ENCODE peak calls at places on chromosomes 4 and X, in ten cellular contexts. T is GM12865; C is Calu3; P is cardiac fibroblast; B is HL-60; N is lower lobe of right lung; U is CD4-positive, alpha-beta T cell; H is fibroblast of pulmonary artery; D is lower leg skin; F is H9. V is an unnamed sample.

GRCh38 chr4:71732066-71732465 is 51.8 kb downstream of the GC start:
- DNase-seq in N (no peak), D (no peak), H (no peak), T (no peak), C (no peak), B (no peak), U (no peak), F (no peak), P (no peak), V (no peak)

GRCh38 chr4:88003261-88003660 is 4.2 kb upstream of the PKD2 start:
- DNase-seq in U (no peak), F (no peak), T (no peak), D (no peak), C (no peak), P (no peak), B (no peak), H (no peak), N (no peak), V (no peak)

GRCh38 chrX:100635989-100636320 is 651 bp downstream of the TSPAN6 start:
- DNase-seq in H (no peak), F (no peak), C (no peak), B (no peak), T (no peak), D (no peak), U (no peak), P (no peak), N (no peak), V (no peak)

GRCh38 chr4:47209833-47210232 is 178.5 kb downstream of the GABRB1 start:
- DNase-seq in T (no peak), D (no peak), H (peak), B (no peak), U (no peak), F (no peak), N (no peak), C (no peak), P (peak), V (no peak)

GRCh38 chr4:166816901-166817300 is 417.4 kb downstream of the SPOCK3 start:
- DNase-seq in F (no peak), T (no peak), H (peak), U (no peak), C (no peak), P (no peak), B (no peak), D (no peak), N (no peak), V (no peak)

GRCh38 chr4:89021062-89021461 is 35.9 kb downstream of the FAM13A start:
- DNase-seq in B (no peak), N (no peak), P (no peak), D (no peak), U (no peak), T (no peak), C (no peak), H (no peak), F (no peak), V (no peak)

GRCh38 chr4:22986881-22987280 is 294.1 kb downstream of the GBA3 start:
- DNase-seq in C (no peak), H (no peak), T (no peak), U (no peak), B (no peak), D (no peak), N (no peak), F (no peak), P (no peak), V (no peak)

GRCh38 chr4:84971319-84971932 is 4.9 kb upstream of the WDFY3 start:
- DNase-seq in T (peak), H (peak), N (no peak), B (no peak), U (no peak), F (no peak), D (no peak), C (no peak), P (peak), V (no peak)

GRCh38 chr4:116439330-116439729 is 646.0 kb downstream of the TRAM1L1 start:
- DNase-seq in C (no peak), U (no peak), F (no peak), P (no peak), H (no peak), B (no peak), D (no peak), N (no peak), T (no peak), V (no peak)

GRCh38 chr4:129240816-129241215 is 144.9 kb downstream of the C4orf33 start:
- DNase-seq in U (no peak), D (no peak), N (no peak), H (no peak), C (peak), T (no peak), F (no peak), B (no peak), P (no peak), V (no peak)

GRCh38 chrX:19990225-19990518 is 689 bp downstream of the BCLAF3 start:
- DNase-seq in H (no peak), U (no peak), D (no peak), F (no peak), T (no peak), P (no peak), C (no peak), B (peak), N (no peak), V (no peak)

GRCh38 chrX:115898382-115899001 is 272.1 kb upstream of the AGTR2 start:
- DNase-seq in C (no peak), B (peak), P (no peak), U (peak), F (peak), T (peak), H (no peak), N (no peak), D (no peak), V (peak)

GRCh38 chr4:123378794-123379193 is 17.8 kb upstream of the SPRY1 start:
- DNase-seq in U (no peak), C (no peak), F (peak), B (no peak), P (no peak), T (no peak), D (no peak), H (no peak), N (no peak), V (no peak)

GRCh38 chr4:119116021-119116420 is 19.6 kb upstream of the MYOZ2 start:
- DNase-seq in B (no peak), P (no peak), F (no peak), D (no peak), U (no peak), H (no peak), N (no peak), C (no peak), T (no peak), V (no peak)

GRCh38 chr4:90444904-90445303 is 317.7 kb downstream of the CCSER1 start:
- DNase-seq in F (no peak), D (no peak), B (no peak), T (no peak), H (no peak), U (no peak), N (no peak), P (no peak), C (no peak), V (no peak)

GRCh38 chr4:174707897-174708296 is 121.2 kb downstream of the GLRA3 start:
- DNase-seq in F (no peak), C (no peak), P (peak), U (no peak), N (no peak), T (no peak), H (no peak), B (no peak), D (no peak), V (no peak)

GRCh38 chr4:25089058-25089763 is 58.5 kb upstream of the LGI2 start:
- DNase-seq in U (no peak), T (no peak), C (no peak), B (peak), H (no peak), D (no peak), N (no peak), P (no peak), F (no peak), V (no peak)

GRCh38 chr4:112058433-112058832 is 86.8 kb upstream of the FAM241A start:
- DNase-seq in D (no peak), C (no peak), F (no peak), B (no peak), N (no peak), P (no peak), U (no peak), T (no peak), H (no peak), V (no peak)

GRCh38 chr4:126715067-126715466 is 917.7 kb upstream of the INTU start:
- DNase-seq in U (no peak), N (no peak), D (no peak), H (no peak), B (no peak), C (no peak), T (no peak), P (no peak), F (peak), V (no peak)

GRCh38 chrX:40108084-40108958 is 10.6 kb upstream of the BCOR start:
- DNase-seq in P (peak), B (no peak), T (no peak), N (peak), H (no peak), C (peak), U (no peak), D (peak), F (peak), V (peak)

GRCh38 chrX:15241258-15241657 is 28.6 kb downstream of the ASB9 start:
- DNase-seq in H (no peak), U (no peak), F (no peak), P (no peak), B (no peak), D (no peak), N (no peak), T (no peak), C (no peak), V (no peak)

GRCh38 chr4:43709443-43709842 is 739.2 kb downstream of the KCTD8 start:
- DNase-seq in C (no peak), H (no peak), P (no peak), F (no peak), B (no peak), U (no peak), T (no peak), D (no peak), N (no peak), V (no peak)
- TF ChIP-seq CTCF in C (no peak), H (no peak), P (no peak), F (peak), B (no peak), U (no peak), T (no peak), D (no peak), N (no peak), V (no peak)

GRCh38 chrX:137164329-137164728 is 130.5 kb upstream of the GPR101 start:
- DNase-seq in H (no peak), B (no peak), C (no peak), N (no peak), F (no peak), T (no peak), U (no peak), P (no peak), D (no peak), V (no peak)

GRCh38 chrX:137171626-137172025 is 137.8 kb upstream of the GPR101 start:
- DNase-seq in C (no peak), T (no peak), B (no peak), P (no peak), N (no peak), D (no peak), H (no peak), U (no peak), F (no peak), V (no peak)

GRCh38 chrX:137166591-137166990 is 132.8 kb upstream of the GPR101 start:
- DNase-seq in H (no peak), U (no peak), C (peak), F (peak), N (no peak), P (no peak), T (peak), D (no peak), B (no peak), V (no peak)
- TF ChIP-seq CTCF in H (no peak), U (no peak), C (no peak), F (peak), N (no peak), P (no peak), T (peak), D (no peak), B (no peak), V (peak)

GRCh38 chr4:149110499-149110898 is 668.3 kb upstream of the NR3C2 start:
- DNase-seq in P (no peak), N (no peak), C (no peak), D (no peak), T (no peak), F (no peak), U (no peak), H (no peak), B (no peak), V (no peak)

GRCh38 chr4:149113804-149114430 is 671.7 kb upstream of the NR3C2 start:
- DNase-seq in H (peak), F (no peak), B (no peak), T (no peak), N (no peak), P (peak), C (no peak), D (no peak), U (no peak), V (no peak)

GRCh38 chr4:149108626-149109025 is 666.4 kb upstream of the NR3C2 start:
- DNase-seq in F (no peak), C (no peak), T (no peak), N (no peak), H (no peak), P (no peak), U (no peak), D (no peak), B (no peak), V (no peak)

DNA sequence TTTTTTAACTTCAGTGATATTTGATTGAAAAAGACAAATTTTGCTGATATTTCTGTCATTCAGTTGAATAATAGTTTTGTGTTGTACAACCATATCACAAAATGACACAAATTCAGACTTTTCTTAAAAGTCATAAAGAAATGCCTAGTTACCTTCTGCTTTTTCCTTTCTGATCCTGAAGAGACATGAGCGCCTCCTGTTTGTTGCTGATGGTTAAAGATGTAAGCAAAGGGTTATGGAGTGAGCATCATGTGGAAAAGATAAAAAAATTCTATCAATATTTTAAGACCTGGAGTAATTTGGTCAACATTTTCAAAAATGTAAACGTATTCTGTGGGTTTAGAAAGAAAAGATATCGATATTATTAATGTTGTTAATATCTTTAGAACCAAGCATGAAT is 669.9 kb upstream of the NR3C2 start:
- DNase-seq in T (no peak), P (no peak), F (no peak), B (no peak), D (no peak), C (no peak), U (no peak), H (no peak), N (no peak), V (no peak)
- TF ChIP-seq CTCF in T (no peak), P (no peak), F (peak), B (no peak), D (no peak), C (no peak), U (no peak), H (no peak), N (no peak), V (no peak)

GRCh38 chrX:16804923-16805464 is 18.7 kb downstream of the TXLNG start:
- DNase-seq in U (no peak), P (no peak), F (no peak), C (no peak), H (no peak), T (peak), N (no peak), B (no peak), D (no peak), V (no peak)

GRCh38 chrX:16807976-16808542 is 21.8 kb downstream of the TXLNG start:
- DNase-seq in B (no peak), T (no peak), C (peak), D (no peak), U (no peak), H (peak), N (no peak), F (no peak), P (peak), V (no peak)

GRCh38 chrX:16807548-16807947 is 21.3 kb downstream of the TXLNG start:
- DNase-seq in N (no peak), U (no peak), C (peak), P (no peak), T (no peak), F (no peak), H (peak), B (no peak), D (no peak), V (no peak)
- TF ChIP-seq CTCF in N (peak), U (no peak), C (no peak), P (peak), T (no peak), F (peak), H (peak), B (no peak), D (no peak), V (peak)

GRCh38 chrX:150536455-150537116 is 31.8 kb upstream of the MTM1 start:
- DNase-seq in N (no peak), B (no peak), T (no peak), D (no peak), H (no peak), P (no peak), F (no peak), C (no peak), U (no peak), V (no peak)
- TF ChIP-seq CTCF in N (peak), B (no peak), T (peak), D (no peak), H (no peak), P (peak), F (peak), C (peak), U (no peak), V (no peak)

GRCh38 chr4:101081695-101082369 is 265.5 kb downstream of the PPP3CA start:
- DNase-seq in C (no peak), H (no peak), P (no peak), B (no peak), D (no peak), F (no peak), N (no peak), T (no peak), U (no peak), V (no peak)
- TF ChIP-seq CTCF in C (no peak), H (no peak), P (no peak), B (no peak), D (no peak), F (no peak), N (no peak), T (no peak), U (no peak), V (no peak)

DNA sequence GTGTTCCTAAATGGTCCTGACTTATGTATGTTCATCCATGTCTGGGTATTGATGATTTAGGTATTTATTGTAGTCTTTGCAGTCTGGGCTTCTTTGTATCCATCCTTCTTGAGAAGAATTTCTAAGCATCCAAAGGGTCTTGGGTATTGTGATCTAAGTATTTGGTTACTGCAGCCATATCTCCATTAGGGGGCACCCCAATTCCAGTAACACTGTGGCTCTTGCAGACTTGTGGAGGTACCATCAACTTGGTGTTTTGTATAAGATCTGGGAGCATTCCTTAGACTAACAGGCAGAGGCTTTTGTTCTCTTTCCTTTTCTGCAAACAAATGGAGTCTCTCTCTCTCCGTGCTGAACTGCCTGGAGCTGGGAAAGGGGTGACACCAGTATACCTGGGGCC is 113.7 kb upstream of the NEXMIF start:
- DNase-seq in C (no peak), H (peak), P (peak), U (no peak), N (no peak), F (no peak), T (peak), D (no peak), B (peak), V (no peak)
- TF ChIP-seq CTCF in C (no peak), H (peak), P (peak), U (no peak), N (peak), F (peak), T (no peak), D (no peak), B (no peak), V (peak)

GRCh38 chr4:127788517-127788916 is 6.4 kb downstream of the HSPA4L start:
- DNase-seq in C (peak), B (no peak), P (no peak), N (no peak), F (no peak), H (peak), T (peak), U (no peak), D (no peak), V (no peak)
- TF ChIP-seq CTCF in C (no peak), B (no peak), P (peak), N (peak), F (peak), H (peak), T (peak), U (no peak), D (no peak), V (peak)

V was measured in type B pancreatic cell.